ENCODE peak calls at places on chromosomes 11 and 22, in five cellular contexts. I is thoracic aorta, N is skeletal muscle cell, U is astrocyte of the spinal cord, Y is IMR-90. E is an unnamed sample.

GRCh38 chr11:43408277-43408676 is 49.6 kb downstream of the TTC17 start:
- DNase-seq in I (no peak), N (no peak), U (no peak), Y (no peak), E (no peak)

GRCh38 chr11:33723238-33723881 is 12.9 kb downstream of the CD59 start:
- DNase-seq in I (no peak), N (peak), U (peak), Y (peak), E (peak)

GRCh38 chr11:14386895-14387480 is 28.0 kb upstream of the RRAS2 start:
- DNase-seq in I (no peak), N (peak), U (peak), Y (peak), E (no peak)

GRCh38 chr11:64276653-64277431 is 7.6 kb downstream of the BAD start:
- DNase-seq in I (no peak), N (no peak), U (peak), Y (no peak), E (peak)

GRCh38 chr22:39234157-39234793 is 10.5 kb downstream of the PDGFB start:
- DNase-seq in I (no peak), N (no peak), U (peak), Y (no peak), E (no peak)

GRCh38 chr11:114309517-114309916 is 13.3 kb downstream of the NNMT start:
- DNase-seq in I (no peak), N (no peak), U (no peak), Y (no peak), E (no peak)

GRCh38 chr11:85602551-85603218 is 24.5 kb downstream of the DLG2 start:
- DNase-seq in I (no peak), N (peak), U (no peak), Y (peak), E (no peak)

GRCh38 chr11:11798586-11799438 is 43.0 kb upstream of the USP47 start:
- DNase-seq in I (no peak), N (no peak), U (peak), Y (peak), E (peak)

GRCh38 chr11:27158763-27159679 is 118.4 kb downstream of the BBOX1 start:
- DNase-seq in I (peak), N (peak), U (peak), Y (peak), E (peak)

GRCh38 chr11:70089631-70090030 is 11.5 kb downstream of the ANO1 start:
- DNase-seq in I (no peak), N (no peak), U (no peak), Y (no peak), E (no peak)

GRCh38 chr11:62647609-62648005 is 1.2 kb upstream of the GANAB start:
- DNase-seq in I (no peak), N (no peak), U (no peak), Y (no peak), E (no peak)

GRCh38 chr11:134004406-134005197 is 47.8 kb upstream of the IGSF9B start:
- DNase-seq in I (no peak), N (no peak), U (no peak), Y (no peak), E (no peak)

GRCh38 chr11:64858467-64859401 is 14.3 kb upstream of the CDC42BPG start:
- DNase-seq in I (no peak), N (no peak), U (no peak), Y (no peak), E (no peak)

GRCh38 chr11:121466063-121466794 is 13.5 kb upstream of the SORL1-AS1 start:
- DNase-seq in I (peak), N (peak), U (peak), Y (peak), E (peak)

GRCh38 chr22:37178350-37179125 is 9.5 kb downstream of the C1QTNF6 start:
- DNase-seq in I (no peak), N (no peak), U (no peak), Y (no peak), E (peak)

GRCh38 chr11:1693327-1694063 is 3.5 kb upstream of the KRTAP5-6 start:
- DNase-seq in I (peak), N (peak), U (peak), Y (peak), E (peak)

GRCh38 chr22:47918276-47918928 is 1156.0 kb downstream of the TBC1D22A start:
- DNase-seq in I (no peak), N (no peak), U (no peak), Y (no peak), E (no peak)

GRCh38 chr22:21030621-21031544 is 1.5 kb downstream of the SLC7A4 start:
- DNase-seq in I (no peak), N (no peak), U (no peak), Y (no peak), E (no peak)

GRCh38 chr11:134267966-134268365 is 8.2 kb upstream of the GLB1L3 start:
- DNase-seq in I (no peak), N (no peak), U (no peak), Y (no peak), E (no peak)

GRCh38 chr11:57635236-57635635 is 14.5 kb downstream of the YPEL4 start:
- DNase-seq in I (no peak), N (no peak), U (no peak), Y (no peak), E (no peak)

GRCh38 chr11:70064726-70065317 is 13.3 kb upstream of the ANO1 start:
- DNase-seq in I (no peak), N (no peak), U (no peak), Y (no peak), E (peak)

GRCh38 chr11:77107950-77108349 is 5.3 kb downstream of the OMP start:
- DNase-seq in I (peak), N (peak), U (peak), Y (peak), E (peak)

GRCh38 chr22:37345863-37346514 is 63.7 kb downstream of the CYTH4 start:
- DNase-seq in I (no peak), N (peak), U (peak), Y (peak), E (peak)

GRCh38 chr22:47196881-47197701 is 434.6 kb downstream of the TBC1D22A start:
- DNase-seq in I (no peak), N (no peak), U (no peak), Y (no peak), E (no peak)

GRCh38 chr11:11251394-11251970 is 101.6 kb downstream of the CSNK2A3 start:
- DNase-seq in I (no peak), N (no peak), U (no peak), Y (no peak), E (no peak)

GRCh38 chr11:122756417-122756816 is 81.9 kb upstream of the CRTAM start:
- DNase-seq in I (no peak), N (no peak), U (no peak), Y (no peak), E (no peak)

GRCh38 chr22:49238181-49239141 is 589.2 kb downstream of the BRD1 start:
- DNase-seq in I (no peak), N (no peak), U (no peak), Y (no peak), E (no peak)

GRCh38 chr22:42865536-42865935 is 8.5 kb upstream of the ARFGAP3 start:
- DNase-seq in I (no peak), N (no peak), U (peak), Y (no peak), E (no peak)

GRCh38 chr11:123405123-123405592 is 24.9 kb upstream of the GRAMD1B start:
- DNase-seq in I (no peak), N (no peak), U (no peak), Y (no peak), E (no peak)

GRCh38 chr11:130068986-130069683 is 559 bp upstream of the APLP2 start:
- DNase-seq in I (peak), N (peak), U (peak), Y (peak), E (peak)

GRCh38 chr11:126165366-126166156 is 45.9 kb downstream of the RPUSD4 start:
- DNase-seq in I (no peak), N (no peak), U (no peak), Y (no peak), E (no peak)

GRCh38 chr11:107785401-107785800 is 73.2 kb downstream of the SLC35F2 start:
- DNase-seq in I (no peak), N (peak), U (no peak), Y (peak), E (peak)

GRCh38 chr11:103928040-103928555 is 108.3 kb upstream of the DDI1 start:
- DNase-seq in I (no peak), N (no peak), U (no peak), Y (no peak), E (no peak)

GRCh38 chr22:25847451-25847850 is 105.5 kb downstream of the MYO18B start:
- DNase-seq in I (no peak), N (no peak), U (no peak), Y (no peak), E (no peak)

GRCh38 chr11:110373061-110373702 is 56.6 kb upstream of the FDX1 start:
- DNase-seq in I (no peak), N (no peak), U (peak), Y (peak), E (peak)
- H3K4me3 ChIP-seq in I (no peak), N (no peak), U (no peak), Y (no peak), E (no peak)

GRCh38 chr22:17481424-17481823 is 81.9 kb upstream of the SLC25A18 start:
- DNase-seq in I (no peak), N (no peak), U (no peak), Y (no peak), E (no peak)

GRCh38 chr22:17486719-17487118 is 76.6 kb upstream of the SLC25A18 start:
- DNase-seq in I (no peak), N (no peak), U (no peak), Y (no peak), E (no peak)

GRCh38 chr22:17486313-17486712 is 77.0 kb upstream of the SLC25A18 start:
- DNase-seq in I (no peak), N (no peak), U (no peak), Y (no peak), E (no peak)

GRCh38 chr22:17484608-17485007 is 78.7 kb upstream of the SLC25A18 start:
- DNase-seq in I (no peak), N (no peak), U (no peak), Y (no peak), E (no peak)

DNA sequence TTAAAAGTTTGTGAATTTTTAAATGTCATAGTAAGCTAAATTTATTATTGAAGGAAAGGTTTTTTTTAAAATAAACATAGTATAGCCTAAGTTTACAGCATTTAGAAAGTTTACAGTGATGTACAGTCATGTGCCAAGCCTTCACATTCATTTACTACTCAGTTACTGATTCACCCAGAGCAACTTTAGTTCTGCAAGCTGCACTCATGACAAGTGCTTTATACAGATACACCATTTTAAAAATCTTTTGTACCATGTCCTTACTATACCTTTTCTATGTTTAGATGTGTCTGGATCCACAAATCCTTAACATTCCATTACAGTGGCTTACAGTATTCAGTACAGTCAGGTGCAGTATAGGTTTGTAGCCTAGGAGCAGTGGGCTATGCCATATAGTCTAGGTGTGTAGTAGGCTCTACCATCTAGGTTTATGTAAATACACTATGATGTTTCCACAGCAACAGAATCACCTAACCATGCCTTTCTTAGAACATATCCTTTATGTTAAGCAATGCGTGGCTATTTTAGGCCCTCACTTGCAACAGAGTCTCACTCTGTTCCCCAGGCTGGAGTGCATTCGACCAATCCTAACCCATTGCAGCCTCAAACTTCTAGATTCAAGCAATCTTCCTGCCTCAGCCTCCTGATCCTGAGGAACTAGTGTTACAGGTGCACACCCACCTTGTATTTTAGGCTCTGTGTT is 79.5 kb upstream of the SLC25A18 start:
- DNase-seq in I (no peak), N (no peak), U (no peak), Y (no peak), E (no peak)
- H3K4me3 ChIP-seq in I (no peak), N (no peak), U (no peak), Y (no peak), E (no peak)

GRCh38 chr11:8262552-8263108 is 1.0 kb downstream of the LMO1 start:
- DNase-seq in I (no peak), N (peak), U (peak), Y (peak), E (peak)

GRCh38 chr11:8261316-8261715 is 2.4 kb downstream of the LMO1 start:
- DNase-seq in I (no peak), N (no peak), U (no peak), Y (no peak), E (no peak)

GRCh38 chr11:8263109-8263768 is 439 bp downstream of the LMO1 start:
- DNase-seq in I (no peak), N (no peak), U (no peak), Y (no peak), E (no peak)

GRCh38 chr11:8260202-8260996 is 3.3 kb downstream of the LMO1 start:
- DNase-seq in I (no peak), N (no peak), U (no peak), Y (no peak), E (no peak)

GRCh38 chr11:8261921-8262551 is 1.6 kb downstream of the LMO1 start:
- DNase-seq in I (no peak), N (no peak), U (no peak), Y (no peak), E (no peak)
- H3K4me3 ChIP-seq in I (peak), N (peak), U (no peak), Y (no peak), E (no peak)

DNA sequence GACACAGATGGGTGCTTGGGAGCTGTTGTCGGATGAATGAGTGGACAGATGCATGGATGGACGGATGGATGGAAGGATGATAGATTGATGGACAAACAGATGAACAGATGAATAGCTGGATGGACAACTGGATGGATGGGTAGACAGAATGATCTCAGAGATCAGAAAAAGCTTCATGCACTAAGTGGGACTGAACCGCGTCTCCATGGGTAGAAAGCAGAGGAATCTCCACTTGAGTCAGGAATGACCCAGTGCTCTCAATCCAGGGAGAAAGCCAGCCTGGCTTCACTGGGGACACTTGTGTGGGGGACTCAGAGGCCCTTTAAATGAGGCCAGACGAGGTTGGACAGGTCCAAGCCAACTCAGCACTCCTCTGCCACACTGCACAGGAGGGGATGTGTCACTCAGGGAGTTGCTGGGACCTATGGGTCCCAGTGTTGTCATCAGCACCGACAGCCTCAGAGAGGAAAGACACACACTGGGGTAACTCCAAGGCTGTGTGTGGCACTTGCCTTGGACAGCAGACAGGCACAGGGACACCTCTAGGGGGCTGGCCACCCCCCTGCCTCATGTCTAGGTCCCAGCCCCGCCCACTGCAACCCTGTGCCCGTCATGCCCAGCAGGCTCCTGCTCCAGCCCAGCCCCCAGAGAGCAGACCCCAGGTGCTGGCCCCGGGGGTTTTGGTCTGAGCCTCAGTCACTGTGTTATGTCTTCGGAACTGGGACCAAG is 5.6 kb downstream of the IGLL5 start:
- DNase-seq in I (no peak), N (no peak), U (no peak), Y (no peak), E (no peak)
- H3K4me3 ChIP-seq in I (no peak), N (no peak), U (no peak), Y (no peak), E (no peak)

DNA sequence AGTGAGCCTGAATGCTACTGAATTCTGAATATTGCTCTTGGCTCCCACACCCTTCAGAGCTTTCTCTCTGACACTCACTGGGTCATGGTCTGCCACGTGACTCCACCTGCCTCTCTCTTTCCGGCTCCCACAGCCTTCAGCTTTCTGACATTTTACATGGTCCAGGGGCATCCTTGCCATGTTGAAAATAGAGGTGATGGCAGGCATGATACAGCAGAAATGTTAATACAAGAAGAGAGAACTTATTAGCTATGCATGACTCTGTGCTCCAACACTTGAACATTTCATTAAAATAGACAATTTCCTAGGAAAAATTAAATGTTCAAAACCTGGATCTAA is 90.3 kb upstream of the CLDN5 start:
- DNase-seq in I (no peak), N (no peak), U (no peak), Y (no peak), E (no peak)
- H3K4me3 ChIP-seq in I (no peak), N (no peak), U (no peak), Y (no peak), E (no peak)

DNA sequence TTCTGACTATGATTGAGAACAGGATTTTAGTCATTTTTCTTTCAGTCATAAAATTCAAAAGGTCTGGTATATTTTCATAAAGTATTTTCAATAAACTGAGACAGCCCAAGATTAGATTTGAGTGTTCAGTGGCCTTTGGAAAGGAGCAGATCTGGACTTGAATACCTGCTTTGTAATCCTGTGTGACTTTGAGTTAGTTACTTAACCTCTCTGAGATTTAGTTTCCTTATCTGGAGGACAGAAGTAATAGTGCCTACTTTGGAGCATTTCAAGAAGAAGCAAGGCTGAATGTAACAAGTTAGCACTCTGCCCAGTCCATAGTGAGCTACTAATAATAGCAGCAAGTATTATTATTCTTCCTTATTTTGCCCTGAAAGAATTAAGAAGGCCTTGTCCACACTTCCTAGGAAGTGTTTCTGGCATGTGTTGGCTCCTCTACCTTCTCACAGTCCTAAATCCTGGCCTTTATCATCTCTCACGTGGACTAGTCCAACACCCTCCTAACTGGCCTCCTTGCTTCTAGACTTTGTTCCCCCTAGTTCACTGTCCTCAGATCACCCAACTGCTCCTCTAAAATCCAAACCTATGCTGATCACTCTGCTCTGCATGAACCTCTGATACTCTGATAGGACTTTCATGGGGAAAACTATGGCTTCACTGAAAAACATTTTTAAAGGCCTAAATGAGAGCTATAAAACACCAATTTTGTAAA is 115.8 kb downstream of the PLEKHA7 start:
- DNase-seq in I (no peak), N (no peak), U (no peak), Y (no peak), E (no peak)
- H3K4me3 ChIP-seq in I (no peak), N (no peak), U (no peak), Y (no peak), E (no peak)